ENCODE peak calls at places on chromosome 20, in eight cellular contexts. Q is thyroid gland, L is stomach, J is ovary, O is Peyer's patch, X is HCT116, A is transverse colon, V is K562. E is an unnamed sample.
A peak's percentile ranks its signal among the peaks of the same experiment; 100 is the strongest.

GRCh38 chr20:48236001-48236400 is 450.7 kb upstream of the SULF2 start:
- DNase-seq in A (no peak), X (no peak), V (no peak), L (no peak), J (no peak), Q (no peak), O (no peak), E (peak; percentile 19)

GRCh38 chr20:25084616-25085187 is 2.8 kb upstream of the VSX1 start:
- DNase-seq in A (no peak), V (no peak), Q (no peak), L (no peak), O (peak; percentile 6), J (no peak), X (no peak), E (no peak)

GRCh38 chr20:12511499-12511898 is 497.3 kb upstream of the SPTLC3 start:
- DNase-seq in L (no peak), O (no peak), J (no peak), V (no peak), A (no peak), X (no peak), Q (no peak), E (no peak)

GRCh38 chr20:53959849-53960585 is 110.4 kb downstream of the BCAS1 start:
- DNase-seq in A (no peak), Q (no peak), J (no peak), V (no peak), O (no peak), X (no peak), L (no peak), E (no peak)

GRCh38 chr20:33267691-33268090 is 15.3 kb upstream of the BPIFB1 start:
- DNase-seq in Q (no peak), L (no peak), X (no peak), O (no peak), V (no peak), A (no peak), J (no peak), E (no peak)

GRCh38 chr20:49568491-49569151 is 684 bp upstream of the PTGIS start:
- DNase-seq in X (no peak), O (no peak), Q (no peak), V (no peak), L (peak; percentile 17), A (no peak), J (peak; percentile 67), E (peak; percentile 67)

GRCh38 chr20:58306421-58307261 is 2.9 kb upstream of the RAB22A start:
- DNase-seq in V (no peak), O (peak; percentile 60), Q (no peak), A (peak; percentile 46), L (peak; percentile 62), X (no peak), J (no peak), E (no peak)

GRCh38 chr20:21102252-21102609 is 3.9 kb downstream of the LINC00237 start:
- DNase-seq in A (no peak), L (no peak), Q (no peak), J (no peak), V (no peak), X (no peak), O (no peak), E (no peak)

GRCh38 chr20:53940356-53940694 is 130.1 kb downstream of the BCAS1 start:
- DNase-seq in J (no peak), A (no peak), V (no peak), X (no peak), Q (no peak), L (no peak), O (no peak), E (no peak)

GRCh38 chr20:9131841-9132240 is 63.0 kb downstream of the PLCB4 start:
- DNase-seq in J (no peak), A (no peak), O (no peak), L (no peak), Q (no peak), X (no peak), V (no peak), E (no peak)

GRCh38 chr20:21323640-21324039 is 20.5 kb downstream of the XRN2 start:
- DNase-seq in A (peak; percentile 15), L (no peak), J (no peak), V (peak; percentile 17), O (no peak), Q (no peak), X (peak; percentile 27), E (no peak)

GRCh38 chr20:7758436-7758835 is 181.8 kb downstream of the HAO1 start:
- DNase-seq in O (no peak), J (no peak), L (no peak), V (no peak), A (no peak), Q (no peak), X (no peak), E (no peak)

GRCh38 chr20:34559311-34560140 is 1.0 kb downstream of the MAP1LC3A start:
- DNase-seq in Q (peak; percentile 20), L (no peak), O (peak; percentile 32), A (no peak), X (no peak), V (no peak), J (peak; percentile 75), E (peak; percentile 77)

GRCh38 chr20:25525857-25526256 is 59.5 kb downstream of the NINL start:
- DNase-seq in X (no peak), A (no peak), O (no peak), Q (no peak), V (no peak), J (no peak), L (no peak), E (no peak)

GRCh38 chr20:17651761-17652388 is 30.2 kb downstream of the RRBP1 start:
- DNase-seq in J (peak; percentile 18), A (no peak), Q (peak; percentile 80), X (no peak), O (no peak), V (no peak), L (peak; percentile 59), E (peak; percentile 60)

GRCh38 chr20:40650707-40651106 is 38.3 kb downstream of the MAFB start:
- DNase-seq in X (no peak), O (no peak), Q (no peak), A (no peak), V (no peak), L (no peak), J (no peak), E (no peak)

GRCh38 chr20:38829296-38829875 is 23.9 kb downstream of the PPP1R16B start:
- DNase-seq in L (no peak), Q (no peak), X (no peak), A (no peak), J (no peak), V (no peak), O (no peak), E (no peak)

GRCh38 chr20:51306081-51306480 is 236.4 kb downstream of the NFATC2 start:
- DNase-seq in A (no peak), Q (no peak), J (no peak), L (no peak), V (no peak), O (no peak), X (no peak), E (no peak)
- H3K4me3 ChIP-seq in A (no peak overlapping the region), Q (no peak overlapping the region), J (no peak overlapping the region), L (no peak overlapping the region), V (no peak overlapping the region), O (no peak overlapping the region), X (no peak overlapping the region), E (no peak overlapping the region)

GRCh38 chr20:1809611-1810510 is 85.3 kb upstream of the SIRPA start:
- DNase-seq in X (no peak), L (no peak), O (no peak), V (no peak), J (no peak), A (no peak), Q (no peak), E (no peak)

GRCh38 chr20:1810572-1810925 is 84.7 kb upstream of the SIRPA start:
- DNase-seq in V (no peak), J (no peak), A (no peak), X (no peak), Q (no peak), O (no peak), L (no peak), E (no peak)

GRCh38 chr20:1808101-1808500 is 87.1 kb upstream of the SIRPA start:
- DNase-seq in L (no peak), O (no peak), X (no peak), Q (no peak), A (no peak), J (no peak), V (no peak), E (no peak)

GRCh38 chr20:1807394-1807793 is 87.8 kb upstream of the SIRPA start:
- DNase-seq in Q (no peak), O (no peak), V (no peak), A (no peak), J (no peak), L (no peak), X (no peak), E (no peak)

GRCh38 chr20:1809121-1809520 is 86.1 kb upstream of the SIRPA start:
- DNase-seq in V (no peak), Q (no peak), A (no peak), O (no peak), X (no peak), J (no peak), L (no peak), E (no peak)
- TF ChIP-seq POLR2A in V (no peak), Q (no peak), A (no peak), O (no peak), X (no peak), J (no peak), L (no peak), E (no peak)

DNA sequence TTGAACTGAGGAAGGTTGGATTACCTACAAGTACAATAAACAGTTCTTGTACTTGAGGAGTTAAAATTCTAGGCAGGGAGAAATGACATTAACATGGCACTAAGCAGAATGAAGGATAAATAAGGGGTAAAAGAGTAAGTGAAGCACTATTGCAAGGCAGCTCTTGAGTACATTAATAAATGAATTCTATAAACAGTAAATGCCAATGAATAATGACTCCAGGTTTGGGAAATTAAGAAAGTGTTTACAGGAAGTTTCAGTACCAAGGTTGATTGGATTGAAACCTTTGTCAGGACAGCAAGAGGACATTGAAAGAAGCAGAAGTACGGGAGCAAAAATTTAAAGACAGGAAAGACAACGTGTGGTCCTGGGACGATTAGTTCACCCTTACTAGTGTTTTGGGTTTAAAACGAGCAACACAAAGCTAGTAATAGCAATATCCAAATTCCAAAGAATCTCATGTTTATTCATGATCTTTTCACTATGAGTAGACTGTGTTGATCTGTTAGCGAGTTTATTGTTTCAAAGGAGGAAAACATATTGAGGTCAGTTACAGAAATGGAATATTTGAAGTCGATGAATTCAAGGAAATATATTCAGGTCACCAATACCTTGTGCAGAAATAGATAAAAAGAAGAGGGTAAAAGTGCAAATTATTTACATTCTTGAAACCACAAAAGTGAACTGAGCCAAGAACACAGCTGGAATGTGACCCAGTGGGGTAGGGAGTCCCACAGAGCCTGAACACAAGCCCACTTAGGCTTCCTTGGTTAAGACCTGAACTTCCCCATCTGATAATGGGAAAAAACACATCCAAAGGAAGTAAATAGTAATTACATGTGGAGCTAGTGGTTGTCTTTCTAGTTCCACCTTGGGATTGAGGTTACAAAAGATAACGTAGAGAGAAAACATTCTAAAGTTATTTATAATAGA is 80.8 kb downstream of the MKKS start:
- DNase-seq in Q (no peak), J (no peak), X (no peak), A (no peak), V (no peak), O (no peak), L (no peak), E (no peak)
- H3K27ac ChIP-seq in Q (no peak overlapping the region), J (no peak overlapping the region), X (no peak overlapping the region), A (no peak overlapping the region), V (no peak overlapping the region), O (no peak overlapping the region), L (no peak overlapping the region), E (peak overlapping the region; percentile 16)

DNA sequence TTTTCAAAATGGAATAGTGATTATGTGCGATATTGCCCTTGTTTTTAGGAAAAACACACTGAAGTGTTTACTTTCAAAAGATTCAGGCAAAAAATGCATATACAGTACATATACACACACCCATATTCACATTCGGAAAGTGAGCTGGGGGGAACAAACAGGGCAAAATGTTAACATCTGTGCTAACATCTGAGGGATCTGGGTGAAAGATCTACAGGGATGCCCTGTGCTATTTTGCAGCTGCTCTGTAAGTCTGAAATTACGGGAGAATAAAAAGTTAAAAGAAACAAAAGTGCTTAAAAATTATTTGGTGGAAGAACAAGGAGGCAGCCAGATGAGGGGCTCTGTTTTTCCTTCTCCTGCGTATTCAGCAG is 860 bp downstream of the CST3 start:
- DNase-seq in O (no peak), V (no peak), J (no peak), X (no peak), Q (no peak), L (no peak), A (no peak), E (no peak)
- H3K4me3 ChIP-seq in O (peak overlapping the region; percentile 42), V (peak overlapping the region; percentile 74), J (peak overlapping the region; percentile 97), X (peak overlapping the region; percentile 91), Q (peak overlapping the region; percentile 91), L (peak overlapping the region; percentile 65), A (peak overlapping the region; percentile 65), E (peak overlapping the region; percentile 73)